ENCODE peak calls at places on chromosomes 12 and 14, in six cellular contexts. X is fibroblast of pulmonary artery; N is BE2C; F is HFFc6; G is tibial nerve; P is CD4-positive, alpha-beta T cell. A is an unnamed sample.

GRCh38 chr12:88062464-88062863 is 33.3 kb upstream of the C12orf50 start:
- DNase-seq in X (no peak), N (no peak), F (no peak), G (no peak), P (no peak), A (no peak)

GRCh38 chr12:1606021-1606622 is 11.7 kb upstream of the FBXL14 start:
- DNase-seq in X (peak; percentile 90), N (peak; percentile 79), F (peak; percentile 86), G (peak; percentile 90), P (peak; percentile 61), A (no peak)

GRCh38 chr14:71237556-71237955 is 330.3 kb downstream of the PCNX1 start:
- DNase-seq in X (no peak), N (no peak), F (no peak), G (no peak), P (no peak), A (no peak)

GRCh38 chr14:61489527-61489926 is 168.1 kb downstream of the PRKCH start:
- DNase-seq in X (no peak), N (no peak), F (no peak), G (no peak), P (no peak), A (no peak)

GRCh38 chr12:108729612-108730336 is 1.5 kb downstream of the CORO1C start:
- DNase-seq in X (peak; percentile 56), N (peak; percentile 22), F (peak; percentile 15), G (no peak), P (no peak), A (no peak)

GRCh38 chr12:3533703-3534386 is 42.8 kb downstream of the PRMT8 start:
- DNase-seq in X (no peak), N (no peak), F (peak; percentile 31), G (no peak), P (no peak), A (no peak)

GRCh38 chr12:1660304-1661187 is 30.3 kb upstream of the ADIPOR2 start:
- DNase-seq in X (peak; percentile 72), N (no peak), F (no peak), G (peak; percentile 84), P (peak; percentile 42), A (no peak)

GRCh38 chr14:92382677-92383076 is 59.7 kb downstream of the SLC24A4 start:
- DNase-seq in X (peak; percentile 4), N (no peak), F (peak; percentile 29), G (no peak), P (no peak), A (no peak)

GRCh38 chr12:49932023-49932422 is 18.5 kb upstream of the AQP2 start:
- DNase-seq in X (no peak), N (no peak), F (no peak), G (no peak), P (no peak), A (no peak)

GRCh38 chr12:42213023-42213422 is 25.0 kb downstream of the YAF2 start:
- DNase-seq in X (peak; percentile 20), N (peak; percentile 86), F (no peak), G (no peak), P (no peak), A (no peak)

GRCh38 chr12:131436922-131437705 is 273.8 kb upstream of the SFSWAP start:
- DNase-seq in X (no peak), N (no peak), F (no peak), G (no peak), P (no peak), A (peak; percentile 56)
- TF ChIP-seq CTCF in X (no peak), N (no peak), F (no peak), G (no peak), P (no peak), A (no peak)

GRCh38 chr14:37592288-37593274 is 2.5 kb downstream of the FOXA1 start:
- DNase-seq in X (no peak), N (no peak), F (no peak), G (no peak), P (no peak), A (no peak)

GRCh38 chr14:37595809-37596595 is 573 bp downstream of the TTC6 start:
- DNase-seq in X (no peak), N (peak; percentile 14), F (no peak), G (no peak), P (peak; percentile 8), A (no peak)

GRCh38 chr14:37593496-37594237 is 1.4 kb downstream of the FOXA1 start:
- DNase-seq in X (no peak), N (no peak), F (no peak), G (no peak), P (no peak), A (no peak)

GRCh38 chr14:37594916-37595808 is at the start of the genes FOXA1 and TTC6:
- DNase-seq in X (no peak), N (peak; percentile 32), F (no peak), G (no peak), P (no peak), A (no peak)

GRCh38 chr14:37594238-37594915 is 672 bp downstream of the FOXA1 start:
- DNase-seq in X (peak; percentile 87), N (peak; percentile 62), F (peak; percentile 68), G (peak; percentile 60), P (no peak), A (no peak)
- TF ChIP-seq CTCF in X (peak; percentile 91), N (peak; percentile 83), F (peak; percentile 97), G (peak; percentile 31), P (no peak), A (peak; percentile 95)

GRCh38 chr14:55604467-55604866 is 24.5 kb downstream of the KTN1 start:
- DNase-seq in X (no peak), N (no peak), F (no peak), G (no peak), P (no peak), A (no peak)

GRCh38 chr14:55604900-55605418 is 25.0 kb downstream of the KTN1 start:
- DNase-seq in X (no peak), N (no peak), F (no peak), G (no peak), P (no peak), A (no peak)

GRCh38 chr14:55600784-55601561 is 21.0 kb downstream of the KTN1 start:
- DNase-seq in X (peak; percentile 52), N (no peak), F (peak; percentile 60), G (no peak), P (no peak), A (no peak)

GRCh38 chr14:55603401-55603953 is 23.5 kb downstream of the KTN1 start:
- DNase-seq in X (no peak), N (no peak), F (no peak), G (no peak), P (no peak), A (no peak)

DNA sequence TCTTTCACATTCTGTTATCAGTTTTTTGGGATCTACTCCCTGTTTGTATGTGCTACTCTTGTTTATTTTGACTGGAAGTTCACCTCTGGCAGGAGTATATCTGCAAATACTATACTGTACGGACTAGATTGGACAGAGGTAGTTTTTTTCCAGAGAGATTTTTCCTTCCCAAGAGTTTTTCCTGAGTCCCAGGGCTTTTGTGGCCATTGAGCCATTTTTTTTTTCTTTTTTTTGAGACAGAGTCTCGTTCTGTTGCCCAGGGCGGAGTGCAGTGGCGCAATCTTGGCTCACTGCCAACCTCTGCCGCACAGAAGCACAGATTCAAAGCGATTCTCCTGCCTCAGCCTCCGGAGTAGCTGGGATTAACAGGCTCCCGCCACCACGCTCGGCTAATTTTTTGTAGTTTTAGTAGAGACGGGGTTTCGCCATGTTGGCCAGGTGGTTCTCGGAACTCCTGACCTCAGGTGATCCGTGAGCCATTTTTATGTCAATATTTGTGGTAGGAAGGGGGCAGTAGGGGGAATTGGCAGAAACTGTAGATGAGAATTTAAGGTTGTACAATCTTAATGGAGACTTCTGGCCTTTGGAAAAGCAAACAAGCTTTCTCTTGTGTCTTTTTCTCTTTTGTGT is 19.4 kb downstream of the KTN1 start:
- DNase-seq in X (no peak), N (peak; percentile 83), F (no peak), G (no peak), P (no peak), A (no peak)
- TF ChIP-seq CTCF in X (no peak), N (no peak), F (no peak), G (no peak), P (no peak), A (no peak)

GRCh38 chr12:123264642-123265041 is 7.0 kb downstream of the CDK2AP1 start:
- DNase-seq in X (no peak), N (peak; percentile 44), F (no peak), G (no peak), P (no peak), A (no peak)
- TF ChIP-seq CTCF in X (peak; percentile 21), N (peak; percentile 50), F (peak; percentile 19), G (no peak), P (no peak), A (peak; percentile 47)

GRCh38 chr14:65257405-65257804 is 155.1 kb upstream of the MAX start:
- DNase-seq in X (no peak), N (no peak), F (no peak), G (no peak), P (no peak), A (no peak)
- TF ChIP-seq CTCF in X (no peak), N (no peak), F (no peak), G (no peak), P (no peak), A (no peak)

GRCh38 chr14:94748667-94749347 is 21.1 kb downstream of the GSC start:
- DNase-seq in X (no peak), N (peak; percentile 41), F (no peak), G (no peak), P (no peak), A (no peak)
- TF ChIP-seq CTCF in X (peak; percentile 55), N (peak; percentile 80), F (no peak), G (peak; percentile 17), P (peak; percentile 21), A (peak; percentile 65)

GRCh38 chr12:120445911-120446909 is at the start of the genes GATC and TRIAP1:
- DNase-seq in X (peak; percentile 75), N (peak; percentile 88), F (peak; percentile 71), G (peak; percentile 78), P (peak; percentile 77), A (peak; percentile 90)
- TF ChIP-seq CTCF in X (no peak), N (no peak), F (no peak), G (no peak), P (no peak), A (no peak)

GRCh38 chr12:25958254-25959068 is at the start of gene RASSF8:
- DNase-seq in X (peak; percentile 79), N (peak; percentile 77), F (peak; percentile 48), G (peak; percentile 38), P (no peak), A (peak; percentile 81)

GRCh38 chr12:25959069-25959961 is 833 bp downstream of the RASSF8 start:
- DNase-seq in X (peak; percentile 88), N (peak; percentile 36), F (peak; percentile 85), G (peak; percentile 60), P (no peak), A (no peak)

GRCh38 chr12:25960926-25961325 is 2.4 kb downstream of the RASSF8 start:
- DNase-seq in X (no peak), N (no peak), F (no peak), G (no peak), P (no peak), A (no peak)

GRCh38 chr12:25957898-25958253 is 606 bp upstream of the RASSF8 start:
- DNase-seq in X (peak; percentile 89), N (no peak), F (peak; percentile 85), G (peak; percentile 32), P (no peak), A (no peak)

DNA sequence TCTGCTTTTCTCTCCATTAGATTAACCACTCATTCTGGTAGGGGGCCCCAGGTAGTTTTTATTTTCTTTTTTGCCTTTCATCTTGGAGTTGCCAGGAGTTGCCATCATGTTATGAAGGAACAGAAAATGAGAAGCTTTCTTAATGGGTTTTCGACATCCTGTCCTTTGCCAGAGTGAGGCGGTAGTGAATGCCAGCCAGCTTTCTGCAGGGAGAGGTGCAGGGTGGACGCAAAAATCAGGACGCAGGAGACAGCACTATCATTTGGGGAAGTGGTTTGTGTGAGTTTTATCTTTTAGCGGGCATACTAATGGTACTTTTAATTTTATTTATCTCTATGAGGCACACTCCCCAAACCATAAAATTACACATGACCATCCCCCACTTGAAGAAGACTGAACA is 1.7 kb downstream of the RASSF8 start:
- DNase-seq in X (peak; percentile 60), N (peak; percentile 23), F (peak; percentile 33), G (no peak), P (no peak), A (no peak)
- TF ChIP-seq CTCF in X (peak; percentile 41), N (peak; percentile 42), F (peak; percentile 23), G (no peak), P (no peak), A (no peak)

A was measured in type B pancreatic cell.